ENCODE peak calls at places on chromosomes 13 and 19, in five cellular contexts. One of them, this sample, is unnamed.

GRCh38 chr13:21683034-21683733 is 12.3 kb downstream of the FGF9 start:
- DNase-seq in SK-N-SH: no peak
- DNase-seq in K562: no peak
- DNase-seq in HCT116: no peak
- DNase-seq in GM12878: no peak
- DNase-seq in this sample: no peak

GRCh38 chr19:1592023-1592754 is 476 bp downstream of the MBD3 start:
- DNase-seq in SK-N-SH: peak; percentile 96
- DNase-seq in K562: peak; percentile 94
- DNase-seq in HCT116: peak; percentile 72
- DNase-seq in GM12878: peak; percentile 50
- DNase-seq in this sample: peak; percentile 83

GRCh38 chr19:17419154-17419490 is 725 bp upstream of the MVB12A start:
- DNase-seq in SK-N-SH: no peak
- DNase-seq in K562: peak; percentile 30
- DNase-seq in HCT116: no peak
- DNase-seq in GM12878: no peak
- DNase-seq in this sample: no peak

GRCh38 chr13:47287291-47287751 is 390.5 kb upstream of the HTR2A start:
- DNase-seq in SK-N-SH: no peak
- DNase-seq in K562: no peak
- DNase-seq in HCT116: no peak
- DNase-seq in GM12878: no peak
- DNase-seq in this sample: no peak

GRCh38 chr13:46010148-46010547 is 42.4 kb downstream of the ZC3H13 start:
- DNase-seq in SK-N-SH: peak; percentile 12
- DNase-seq in K562: peak; percentile 3
- DNase-seq in HCT116: no peak
- DNase-seq in GM12878: no peak
- DNase-seq in this sample: no peak

GRCh38 chr13:73938375-73939070 is 195.7 kb downstream of the KLF12 start:
- DNase-seq in SK-N-SH: no peak
- DNase-seq in K562: no peak
- DNase-seq in HCT116: peak; percentile 18
- DNase-seq in GM12878: no peak
- DNase-seq in this sample: no peak

GRCh38 chr13:110044521-110045200 is 258.3 kb upstream of the IRS2 start:
- DNase-seq in SK-N-SH: peak; percentile 18
- DNase-seq in K562: no peak
- DNase-seq in HCT116: no peak
- DNase-seq in GM12878: no peak
- DNase-seq in this sample: no peak

GRCh38 chr19:21590868-21591267 is 85.5 kb downstream of the ZNF429 start:
- DNase-seq in SK-N-SH: no peak
- DNase-seq in K562: no peak
- DNase-seq in HCT116: no peak
- DNase-seq in GM12878: no peak
- DNase-seq in this sample: no peak

GRCh38 chr19:13841339-13842293 is 35.3 kb upstream of the NANOS3 start:
- DNase-seq in SK-N-SH: peak; percentile 50
- DNase-seq in K562: peak; percentile 37
- DNase-seq in HCT116: no peak
- DNase-seq in GM12878: no peak
- DNase-seq in this sample: no peak

GRCh38 chr13:25678398-25678797 is 306.6 kb downstream of the ATP8A2 start:
- DNase-seq in SK-N-SH: no peak
- DNase-seq in K562: no peak
- DNase-seq in HCT116: no peak
- DNase-seq in GM12878: no peak
- DNase-seq in this sample: no peak

GRCh38 chr19:11673608-11674041 is 65.1 kb downstream of the ZNF823 start:
- DNase-seq in SK-N-SH: no peak
- DNase-seq in K562: peak; percentile 49
- DNase-seq in HCT116: no peak
- DNase-seq in GM12878: no peak
- DNase-seq in this sample: peak; percentile 68

GRCh38 chr19:32702010-32702409 is 10.4 kb downstream of the NUDT19 start:
- DNase-seq in SK-N-SH: no peak
- DNase-seq in K562: no peak
- DNase-seq in HCT116: no peak
- DNase-seq in GM12878: no peak
- DNase-seq in this sample: peak; percentile 71

GRCh38 chr13:42803563-42804212 is 22.3 kb downstream of the FAM216B start:
- DNase-seq in SK-N-SH: no peak
- DNase-seq in K562: no peak
- DNase-seq in HCT116: no peak
- DNase-seq in GM12878: no peak
- DNase-seq in this sample: no peak
- TF ChIP-seq JUND in SK-N-SH: no peak
- TF ChIP-seq JUND in K562: no peak
- TF ChIP-seq JUND in HCT116: no peak
- TF ChIP-seq JUND in GM12878: no peak
- TF ChIP-seq JUND in this sample: no peak

DNA sequence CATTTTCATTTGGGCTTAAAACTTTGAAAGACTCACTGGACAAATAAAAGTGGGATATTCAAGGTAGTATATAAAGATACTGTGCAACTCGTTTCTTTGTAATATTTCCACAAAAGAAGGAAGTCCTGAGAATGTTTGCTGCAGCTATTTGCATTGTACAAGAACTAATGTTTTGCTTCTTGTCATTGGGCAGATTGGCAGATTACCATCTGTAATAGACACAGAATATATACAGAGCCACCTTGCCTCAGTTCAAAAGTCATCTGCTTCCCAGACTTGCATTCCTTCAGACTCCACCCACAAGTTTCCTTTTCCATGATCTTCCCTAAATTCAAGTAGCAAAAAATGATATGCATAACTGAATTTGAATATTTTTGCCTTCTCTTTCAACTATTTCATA is 145.1 kb downstream of the EFNB2 start:
- DNase-seq in SK-N-SH: no peak
- DNase-seq in K562: no peak
- DNase-seq in HCT116: no peak
- DNase-seq in GM12878: no peak
- DNase-seq in this sample: peak; percentile 52
- TF ChIP-seq JUND in SK-N-SH: no peak
- TF ChIP-seq JUND in K562: no peak
- TF ChIP-seq JUND in HCT116: no peak
- TF ChIP-seq JUND in GM12878: no peak
- TF ChIP-seq JUND in this sample: no peak

GRCh38 chr19:47767349-47767748 is 11.2 kb upstream of the SELENOW start:
- DNase-seq in SK-N-SH: no peak
- DNase-seq in K562: no peak
- DNase-seq in HCT116: no peak
- DNase-seq in GM12878: no peak
- DNase-seq in this sample: no peak

GRCh38 chr19:47766670-47767069 is 11.8 kb upstream of the SELENOW start:
- DNase-seq in SK-N-SH: no peak
- DNase-seq in K562: peak; percentile 30
- DNase-seq in HCT116: no peak
- DNase-seq in GM12878: no peak
- DNase-seq in this sample: no peak

GRCh38 chr19:47766359-47766620 is 12.2 kb upstream of the SELENOW start:
- DNase-seq in SK-N-SH: no peak
- DNase-seq in K562: no peak
- DNase-seq in HCT116: no peak
- DNase-seq in GM12878: no peak
- DNase-seq in this sample: no peak

GRCh38 chr19:47768604-47769003 is 9.9 kb upstream of the SELENOW start:
- DNase-seq in SK-N-SH: no peak
- DNase-seq in K562: no peak
- DNase-seq in HCT116: no peak
- DNase-seq in GM12878: no peak
- DNase-seq in this sample: peak; percentile 15

GRCh38 chr19:47765522-47766358 is 12.8 kb upstream of the SELENOW start:
- DNase-seq in SK-N-SH: peak; percentile 77
- DNase-seq in K562: peak; percentile 86
- DNase-seq in HCT116: no peak
- DNase-seq in GM12878: no peak
- DNase-seq in this sample: no peak
- TF ChIP-seq JUND in SK-N-SH: no peak
- TF ChIP-seq JUND in K562: no peak
- TF ChIP-seq JUND in HCT116: no peak
- TF ChIP-seq JUND in GM12878: no peak
- TF ChIP-seq JUND in this sample: no peak

DNA sequence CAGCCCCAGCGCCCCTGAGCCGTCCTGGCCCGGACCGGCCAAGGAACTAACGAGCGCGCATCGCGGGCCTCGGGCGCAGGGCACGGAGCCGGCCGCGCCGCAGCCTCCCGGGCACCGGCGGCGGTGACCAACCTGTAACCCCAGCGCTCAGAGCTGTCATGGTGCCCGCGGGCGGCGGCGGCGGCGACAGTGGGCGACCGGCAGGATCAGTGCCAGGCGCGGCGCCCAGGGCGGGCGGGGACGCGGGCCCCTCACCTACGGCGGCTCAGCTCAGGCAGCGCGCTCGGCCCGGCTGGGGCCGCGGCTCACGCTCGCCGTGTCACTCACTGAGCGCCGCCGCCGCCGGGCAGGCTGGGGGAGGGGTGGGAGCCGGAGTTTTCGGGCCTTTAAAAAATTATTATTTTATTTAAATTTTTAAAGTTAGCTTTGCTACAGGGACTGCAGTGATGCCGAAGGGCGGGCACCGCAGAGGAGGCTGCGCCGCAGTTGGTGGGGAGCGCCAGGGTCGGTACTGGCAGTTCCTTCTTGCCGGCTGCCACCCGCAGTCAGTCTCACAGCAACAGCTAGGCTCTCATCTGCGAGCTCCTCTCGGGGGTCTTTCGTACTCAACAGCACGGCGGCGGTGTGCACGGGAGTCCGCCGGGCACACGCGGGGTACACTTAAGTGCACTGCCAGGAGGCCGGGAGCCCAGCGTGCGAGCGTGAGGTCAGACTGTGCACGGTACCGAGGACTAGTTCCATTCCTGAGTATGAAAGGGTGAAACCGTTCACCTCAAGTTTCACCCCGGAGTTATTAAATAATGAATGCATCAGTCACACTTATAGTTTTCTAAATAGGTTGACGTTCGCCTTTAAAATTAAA is at the start of gene NALCN:
- DNase-seq in SK-N-SH: peak; percentile 82
- DNase-seq in K562: no peak
- DNase-seq in HCT116: no peak
- DNase-seq in GM12878: no peak
- DNase-seq in this sample: peak; percentile 9
- TF ChIP-seq JUND in SK-N-SH: no peak
- TF ChIP-seq JUND in K562: no peak
- TF ChIP-seq JUND in HCT116: no peak
- TF ChIP-seq JUND in GM12878: no peak
- TF ChIP-seq JUND in this sample: no peak

GRCh38 chr19:46606019-46606418 is 4.9 kb downstream of the CALM3 start:
- DNase-seq in SK-N-SH: no peak
- DNase-seq in K562: no peak
- DNase-seq in HCT116: no peak
- DNase-seq in GM12878: no peak
- DNase-seq in this sample: no peak
- TF ChIP-seq JUND in SK-N-SH: no peak
- TF ChIP-seq JUND in K562: no peak
- TF ChIP-seq JUND in HCT116: no peak
- TF ChIP-seq JUND in GM12878: no peak
- TF ChIP-seq JUND in this sample: no peak

DNA sequence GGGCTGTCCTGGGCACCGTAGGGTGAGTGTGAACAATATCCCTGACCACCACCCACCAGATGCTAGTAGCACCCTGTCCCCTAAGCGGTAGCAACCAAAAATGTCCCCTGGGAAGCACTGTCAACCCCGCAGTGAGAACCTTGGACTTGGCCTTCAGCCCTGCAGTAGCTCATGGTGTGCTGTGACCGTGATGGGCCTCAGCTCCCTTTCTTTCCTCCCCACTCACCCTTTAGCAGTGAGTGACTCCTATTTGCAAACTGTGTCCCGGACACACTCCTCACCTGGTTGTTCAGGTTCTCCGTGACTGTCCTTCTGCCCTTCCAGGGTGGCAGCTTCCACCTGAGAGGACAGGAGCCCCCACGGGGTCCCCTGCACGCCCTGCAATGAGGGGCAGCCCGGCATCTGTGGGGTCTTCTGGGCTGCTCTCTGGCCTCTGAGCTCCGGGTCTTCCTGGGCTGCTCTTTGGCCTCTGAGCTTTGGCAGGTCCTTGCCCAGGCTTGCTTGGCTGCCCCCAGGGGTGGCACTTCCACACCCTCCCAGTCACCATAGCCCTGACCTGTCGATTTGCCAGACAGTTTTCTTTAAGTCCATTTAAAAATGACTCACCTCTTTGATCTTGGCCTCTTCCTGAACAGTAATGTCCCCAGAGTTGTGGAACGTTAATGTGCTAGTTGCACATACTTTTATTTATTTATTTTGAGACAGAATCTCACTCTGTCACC is 3.8 kb downstream of the KDM4B start:
- DNase-seq in SK-N-SH: peak; percentile 10
- DNase-seq in K562: no peak
- DNase-seq in HCT116: peak; percentile 40
- DNase-seq in GM12878: no peak
- DNase-seq in this sample: peak; percentile 79
- TF ChIP-seq JUND in SK-N-SH: no peak
- TF ChIP-seq JUND in K562: no peak
- TF ChIP-seq JUND in HCT116: no peak
- TF ChIP-seq JUND in GM12878: no peak
- TF ChIP-seq JUND in this sample: no peak

GRCh38 chr13:111511805-111512504 is 191.5 kb downstream of the TEX29 start:
- DNase-seq in SK-N-SH: no peak
- DNase-seq in K562: no peak
- DNase-seq in HCT116: no peak
- DNase-seq in GM12878: no peak
- DNase-seq in this sample: no peak
- TF ChIP-seq JUND in SK-N-SH: no peak
- TF ChIP-seq JUND in K562: no peak
- TF ChIP-seq JUND in HCT116: no peak
- TF ChIP-seq JUND in GM12878: no peak
- TF ChIP-seq JUND in this sample: no peak